ENCODE peak calls at places on chromosome 22, in seven cellular contexts. A is esophagus squamous epithelium, M is IMR-90, E is suprapubic skin, R is neural progenitor cell, X is brain microvascular endothelial cell, L is transverse colon. T is an unnamed sample. For H3K36me3, the result is how much of the 10 kb centered on the place peaks cover.

GRCh38 chr22:34841321-34841901 is 224.5 kb upstream of the ISX start:
- DNase-seq in A (no peak), M (no peak), E (no peak), R (peak), X (no peak), L (no peak), T (no peak)

GRCh38 chr22:49971232-49972162 is 10.9 kb downstream of the PIM3 start:
- DNase-seq in A (no peak), M (no peak), E (peak), R (peak), X (peak), L (peak), T (no peak)

GRCh38 chr22:28246392-28246791 is 327.3 kb upstream of the PITPNB start:
- DNase-seq in A (no peak), M (peak), E (no peak), R (no peak), X (peak), L (no peak), T (peak)

GRCh38 chr22:50221410-50222300 is 20.8 kb downstream of the SELENOO start:
- DNase-seq in A (no peak), M (no peak), E (no peak), R (no peak), X (no peak), L (no peak), T (no peak)

GRCh38 chr22:32695451-32695891 is 106.0 kb upstream of the TIMP3 start:
- DNase-seq in A (no peak), M (peak), E (no peak), R (no peak), X (peak), L (no peak), T (peak)

GRCh38 chr22:50620861-50621490 is 7.0 kb downstream of the ARSA start:
- DNase-seq in A (no peak), M (no peak), E (no peak), R (no peak), X (no peak), L (peak), T (no peak)

GRCh38 chr22:22429374-22430108 is 79.0 kb downstream of the ZNF280B start:
- DNase-seq in A (no peak), M (no peak), E (no peak), R (no peak), X (no peak), L (no peak), T (no peak)

GRCh38 chr22:27372969-27373670 is 428.4 kb downstream of the MN1 start:
- DNase-seq in A (no peak), M (no peak), E (no peak), R (peak), X (peak), L (peak), T (no peak)

GRCh38 chr22:43826142-43827093 is 14.3 kb upstream of the EFCAB6 start:
- DNase-seq in A (no peak), M (peak), E (no peak), R (no peak), X (peak), L (no peak), T (no peak)

GRCh38 chr22:49321477-49322055 is 506.1 kb downstream of the BRD1 start:
- DNase-seq in A (no peak), M (no peak), E (no peak), R (no peak), X (no peak), L (no peak), T (no peak)

GRCh38 chr22:42433754-42434153 is 1.6 kb upstream of the NFAM1 start:
- DNase-seq in A (no peak), M (no peak), E (no peak), R (no peak), X (no peak), L (no peak), T (no peak)

GRCh38 chr22:41672780-41673509 is 15.7 kb downstream of the SNU13 start:
- DNase-seq in A (no peak), M (no peak), E (no peak), R (no peak), X (no peak), L (no peak), T (no peak)

GRCh38 chr22:31945971-31946680 is 1.8 kb downstream of the YWHAH start:
- DNase-seq in A (no peak), M (peak), E (no peak), R (peak), X (no peak), L (no peak), T (no peak)

GRCh38 chr22:44550666-44551491 is 52.8 kb upstream of the RTL6 start:
- DNase-seq in A (no peak), M (peak), E (peak), R (no peak), X (peak), L (peak), T (peak)

GRCh38 chr22:25488244-25489020 is 76.0 kb upstream of the GRK3 start:
- DNase-seq in A (no peak), M (peak), E (no peak), R (no peak), X (peak), L (peak), T (no peak)

GRCh38 chr22:41951898-41952474 is at the start of gene SMIM45:
- DNase-seq in A (no peak), M (no peak), E (no peak), R (peak), X (no peak), L (no peak), T (no peak)

GRCh38 chr22:22752199-22752555 is 107.8 kb downstream of the GGTLC2 start:
- DNase-seq in A (no peak), M (no peak), E (no peak), R (no peak), X (no peak), L (no peak), T (no peak)

GRCh38 chr22:42716649-42717127 is 4.0 kb downstream of the A4GALT start:
- DNase-seq in A (no peak), M (no peak), E (no peak), R (no peak), X (no peak), L (peak), T (no peak)

GRCh38 chr22:36197601-36198146 is 3.9 kb downstream of the APOL4 start:
- DNase-seq in A (no peak), M (no peak), E (no peak), R (peak), X (no peak), L (no peak), T (no peak)

GRCh38 chr22:26526165-26526564 is 13.9 kb upstream of the TFIP11 start:
- DNase-seq in A (no peak), M (no peak), E (no peak), R (no peak), X (no peak), L (no peak), T (no peak)

GRCh38 chr22:50399751-50400331 is 56.7 kb downstream of the PPP6R2 start:
- DNase-seq in A (no peak), M (no peak), E (no peak), R (peak), X (peak), L (peak), T (peak)

GRCh38 chr22:29765905-29766631 is 739 bp downstream of the ZMAT5 start:
- DNase-seq in A (no peak), M (no peak), E (no peak), R (no peak), X (no peak), L (peak), T (no peak)

GRCh38 chr22:32606181-32606580 is 131.6 kb downstream of the FBXO7 start:
- DNase-seq in A (no peak), M (no peak), E (no peak), R (no peak), X (no peak), L (no peak), T (no peak)

GRCh38 chr22:36940676-36941075 is 27.2 kb downstream of the CSF2RB start:
- DNase-seq in A (no peak), M (no peak), E (no peak), R (no peak), X (no peak), L (peak), T (no peak)

GRCh38 chr22:27148025-27148424 is 490.6 kb downstream of the MIAT start:
- DNase-seq in A (no peak), M (no peak), E (no peak), R (no peak), X (no peak), L (no peak), T (no peak)

GRCh38 chr22:40611606-40612005 is 24.9 kb downstream of the MRTFA start:
- DNase-seq in A (no peak), M (no peak), E (no peak), R (no peak), X (no peak), L (no peak), T (no peak)

GRCh38 chr22:35514366-35514765 is 26.3 kb upstream of the RASD2 start:
- DNase-seq in A (no peak), M (no peak), E (no peak), R (no peak), X (no peak), L (no peak), T (no peak)

GRCh38 chr22:42273855-42274451 is 3.5 kb upstream of the TCF20 start:
- DNase-seq in A (no peak), M (no peak), E (no peak), R (peak), X (no peak), L (no peak), T (no peak)

GRCh38 chr22:50083462-50084081 is 1.7 kb downstream of the MLC1 start:
- DNase-seq in A (no peak), M (no peak), E (no peak), R (no peak), X (no peak), L (no peak), T (no peak)

GRCh38 chr22:49276567-49276966 is 551.1 kb downstream of the BRD1 start:
- DNase-seq in A (no peak), M (no peak), E (no peak), R (no peak), X (no peak), L (no peak), T (no peak)

GRCh38 chr22:29269731-29270474 is 1.8 kb downstream of the EWSR1 start:
- DNase-seq in A (no peak), M (peak), E (no peak), R (peak), X (no peak), L (no peak), T (no peak)

GRCh38 chr22:32665676-32666075 is 135.8 kb upstream of the TIMP3 start:
- DNase-seq in A (no peak), M (peak), E (no peak), R (no peak), X (no peak), L (no peak), T (no peak)

GRCh38 chr22:28012811-28013460 is 93.9 kb upstream of the PITPNB start:
- DNase-seq in A (no peak), M (no peak), E (no peak), R (no peak), X (no peak), L (no peak), T (no peak)

GRCh38 chr22:49536571-49537131 is 291.0 kb downstream of the BRD1 start:
- DNase-seq in A (no peak), M (no peak), E (peak), R (peak), X (no peak), L (no peak), T (no peak)

GRCh38 chr22:32396746-32397145 is 15.3 kb downstream of the RTCB start:
- DNase-seq in A (no peak), M (no peak), E (no peak), R (no peak), X (no peak), L (no peak), T (peak)

GRCh38 chr22:43110927-43111623 is 525 bp downstream of the BIK start:
- DNase-seq in A (no peak), M (no peak), E (no peak), R (peak), X (no peak), L (peak), T (no peak)

GRCh38 chr22:23179381-23180294 is 671 bp upstream of the BCR start:
- DNase-seq in A (no peak), M (no peak), E (peak), R (peak), X (no peak), L (peak), T (no peak)

GRCh38 chr22:47994899-47995573 is 1232.6 kb downstream of the TBC1D22A start:
- DNase-seq in A (no peak), M (no peak), E (no peak), R (no peak), X (no peak), L (no peak), T (no peak)

GRCh38 chr22:33380789-33381530 is 322.8 kb upstream of the SYN3 start:
- DNase-seq in A (no peak), M (peak), E (no peak), R (no peak), X (peak), L (no peak), T (peak)

GRCh38 chr22:35620624-35621245 is 3.6 kb upstream of the MB start:
- DNase-seq in A (no peak), M (peak), E (no peak), R (peak), X (peak), L (no peak), T (no peak)

DNA sequence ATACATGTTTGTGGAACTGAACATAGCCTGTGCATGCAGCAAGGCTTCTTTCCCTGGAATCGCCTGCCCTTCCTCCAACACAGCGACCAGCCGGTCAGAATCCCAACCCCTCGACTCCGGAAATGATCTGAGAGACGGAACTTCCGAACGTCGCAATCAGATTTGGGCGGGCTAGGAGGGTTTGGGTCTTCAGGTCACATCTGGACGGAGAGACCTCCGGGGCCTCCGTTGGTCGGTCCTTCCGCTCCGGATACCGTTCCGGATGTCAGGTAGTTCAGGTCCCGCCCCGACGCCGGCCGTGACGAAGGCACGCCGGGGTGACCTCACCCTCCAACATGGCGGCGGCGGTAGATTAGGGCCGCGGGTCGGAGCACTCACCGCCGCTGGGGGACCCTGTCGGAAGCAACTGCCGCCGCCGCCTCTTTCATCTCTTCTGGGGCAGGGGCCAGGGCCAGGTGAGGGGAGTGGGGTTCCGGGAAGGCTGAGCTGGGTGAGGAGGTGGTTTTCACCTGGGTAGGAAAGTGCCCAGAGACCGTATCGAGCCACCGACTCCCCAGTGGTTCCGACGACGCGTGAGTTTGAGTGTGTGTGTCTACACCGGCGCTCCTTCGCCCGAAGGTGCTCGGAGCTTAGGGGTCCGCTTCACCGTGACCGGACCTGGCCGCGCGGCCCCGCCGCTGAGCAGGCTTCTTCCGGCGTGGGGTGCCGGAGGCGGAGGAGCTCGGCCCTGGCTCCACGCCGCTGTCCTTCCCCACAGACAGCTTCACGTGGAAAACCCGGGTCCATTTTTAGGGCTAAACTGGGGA is at the start of gene BCL2L13:
- DNase-seq in A (peak), M (peak), E (peak), R (peak), X (peak), L (peak), T (no peak)
- TF ChIP-seq CTCF in A (no peak), M (peak), E (no peak), R (no peak), X (peak), L (no peak), T (peak)

GRCh38 chr22:46638601-46639431 is 18.6 kb downstream of the GRAMD4 start:
- DNase-seq in A (no peak), M (peak), E (no peak), R (no peak), X (peak), L (no peak), T (no peak)
- H3K36me3 ChIP-seq in A (half or more), M (under half), E (under half), R (under half), X (under half), L (under half), T (under half)

GRCh38 chr22:17700778-17701177 is 62.2 kb downstream of the BCL2L13 start:
- DNase-seq in A (no peak), M (no peak), E (no peak), R (no peak), X (no peak), L (no peak), T (no peak)
- H3K4me3 ChIP-seq in A (no peak), M (no peak), E (no peak), R (no peak), X (no peak), L (no peak), T (no peak)

GRCh38 chr22:46328066-46328465 is 7.4 kb upstream of the TRMU start:
- DNase-seq in A (no peak), M (no peak), E (no peak), R (no peak), X (no peak), L (no peak), T (no peak)

GRCh38 chr22:46329616-46330015 is 5.9 kb upstream of the TRMU start:
- DNase-seq in A (no peak), M (no peak), E (no peak), R (no peak), X (no peak), L (no peak), T (no peak)

GRCh38 chr22:46323126-46323525 is 12.4 kb upstream of the TRMU start:
- DNase-seq in A (no peak), M (no peak), E (no peak), R (no peak), X (no peak), L (no peak), T (no peak)

GRCh38 chr22:46328797-46329196 is 6.7 kb upstream of the TRMU start:
- DNase-seq in A (no peak), M (no peak), E (no peak), R (no peak), X (no peak), L (no peak), T (no peak)

GRCh38 chr22:46326066-46326680 is 9.3 kb upstream of the TRMU start:
- DNase-seq in A (no peak), M (no peak), E (no peak), R (no peak), X (no peak), L (no peak), T (no peak)
- TF ChIP-seq CTCF in A (no peak), M (no peak), E (no peak), R (no peak), X (no peak), L (no peak), T (no peak)

GRCh38 chr22:38717244-38717643 is 11.5 kb downstream of the GTPBP1 start:
- DNase-seq in A (no peak), M (no peak), E (no peak), R (no peak), X (no peak), L (no peak), T (no peak)

GRCh38 chr22:38719196-38719595 is 13.5 kb downstream of the GTPBP1 start:
- DNase-seq in A (no peak), M (no peak), E (no peak), R (no peak), X (no peak), L (peak), T (no peak)

GRCh38 chr22:38720350-38720749 is 14.6 kb downstream of the GTPBP1 start:
- DNase-seq in A (no peak), M (no peak), E (no peak), R (no peak), X (no peak), L (no peak), T (no peak)

GRCh38 chr22:38716827-38717226 is 11.1 kb downstream of the GTPBP1 start:
- DNase-seq in A (no peak), M (no peak), E (no peak), R (no peak), X (no peak), L (no peak), T (no peak)

GRCh38 chr22:38718414-38718813 is 12.7 kb downstream of the GTPBP1 start:
- DNase-seq in A (no peak), M (peak), E (no peak), R (peak), X (peak), L (peak), T (no peak)
- H3K36me3 ChIP-seq in A (half or more), M (under half), E (half or more), R (under half), X (under half), L (under half), T (under half)

GRCh38 chr22:38204784-38205183 is 3.0 kb downstream of the MAFF start:
- DNase-seq in A (no peak), M (no peak), E (peak), R (no peak), X (no peak), L (no peak), T (no peak)
- H3K4me3 ChIP-seq in A (peak), M (no peak), E (peak), R (no peak), X (no peak), L (no peak), T (peak)

DNA sequence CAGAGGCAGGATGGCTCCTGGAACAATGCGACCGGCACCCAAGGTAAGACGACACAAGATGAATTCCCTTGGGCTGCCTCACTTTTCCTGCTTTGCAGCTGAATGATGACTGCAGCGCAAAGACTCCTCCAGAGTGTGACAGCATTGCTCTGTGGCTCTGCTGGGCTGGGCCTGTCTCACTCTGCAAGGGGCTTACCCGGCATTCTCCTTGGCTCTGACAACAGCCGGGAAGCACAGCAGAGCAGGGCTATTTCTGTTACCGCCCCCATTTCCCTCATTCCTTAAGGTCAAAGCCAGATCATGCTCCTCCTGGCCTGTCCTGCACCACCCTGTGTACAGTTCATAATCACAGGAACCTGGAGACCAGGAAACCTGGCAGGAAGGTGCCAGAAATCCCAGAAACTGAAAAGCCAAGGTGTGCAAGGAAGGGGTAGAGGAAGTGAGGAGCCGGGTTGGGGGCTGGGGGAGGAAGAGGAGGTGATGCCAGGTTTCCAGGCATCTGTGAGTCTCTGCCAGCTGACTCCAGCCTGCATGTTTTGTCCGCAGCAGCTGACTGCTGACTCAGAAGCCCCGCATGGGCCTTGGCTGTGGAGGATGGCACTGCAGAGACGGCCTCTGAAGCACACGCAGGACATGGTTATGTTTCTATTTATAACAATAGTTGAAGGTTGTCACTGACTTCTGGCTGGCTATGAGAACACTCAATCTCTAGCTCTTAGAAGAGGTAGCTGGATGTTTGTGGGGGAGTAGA is 113.6 kb downstream of the MICAL3 start:
- DNase-seq in A (no peak), M (peak), E (peak), R (peak), X (peak), L (peak), T (peak)
- TF ChIP-seq CTCF in A (peak), M (peak), E (no peak), R (peak), X (peak), L (no peak), T (peak)